ENCODE peak calls at places on chromosomes 4 and X, in six cellular contexts. P, D, L, S, N and U are unnamed samples.

GRCh38 chr4:102322736-102323135 is 22.5 kb downstream of the SLC39A8 start:
- DNase-seq in P (no peak), D (no peak), L (no peak), S (no peak), N (no peak), U (no peak)

GRCh38 chr4:155952546-155952945 is 1.1 kb downstream of the CTSO start:
- DNase-seq in P (peak), D (no peak), L (peak), S (no peak), N (no peak), U (no peak)

GRCh38 chrX:12210921-12211320 is 72.6 kb downstream of the FRMPD4 start:
- DNase-seq in P (peak), D (no peak), L (peak), S (no peak), N (no peak), U (no peak)

GRCh38 chr4:173516621-173517612 is 13.1 kb downstream of the HAND2 start:
- DNase-seq in P (no peak), D (no peak), L (no peak), S (no peak), N (no peak), U (no peak)

GRCh38 chr4:15707363-15707715 is 4.5 kb downstream of the BST1 start:
- DNase-seq in P (no peak), D (no peak), L (no peak), S (no peak), N (no peak), U (no peak)

GRCh38 chrX:129759576-129760061 is 20.1 kb upstream of the SASH3 start:
- DNase-seq in P (peak), D (no peak), L (peak), S (peak), N (no peak), U (no peak)

GRCh38 chr4:165383757-165384156 is 4.9 kb downstream of the CPE start:
- DNase-seq in P (no peak), D (no peak), L (no peak), S (no peak), N (no peak), U (no peak)

GRCh38 chr4:110108470-110108869 is 89.9 kb downstream of the ELOVL6 start:
- DNase-seq in P (no peak), D (no peak), L (peak), S (no peak), N (no peak), U (no peak)

GRCh38 chr4:155946486-155946885 is 7.2 kb downstream of the CTSO start:
- DNase-seq in P (peak), D (no peak), L (no peak), S (no peak), N (no peak), U (no peak)

GRCh38 chr4:185899833-185900232 is 87.8 kb upstream of the SORBS2 start:
- DNase-seq in P (no peak), D (no peak), L (no peak), S (no peak), N (no peak), U (no peak)

GRCh38 chr4:81353861-81354260 is 117.8 kb downstream of the RASGEF1B start:
- DNase-seq in P (peak), D (no peak), L (peak), S (no peak), N (no peak), U (no peak)

GRCh38 chrX:55867254-55867653 is 149.7 kb downstream of the RRAGB start:
- DNase-seq in P (peak), D (no peak), L (peak), S (no peak), N (no peak), U (no peak)

GRCh38 chr4:168560184-168560834 is 63.5 kb downstream of the PALLD start:
- DNase-seq in P (peak), D (no peak), L (peak), S (no peak), N (no peak), U (no peak)

GRCh38 chrX:68443155-68443868 is 10.0 kb upstream of the OPHN1 start:
- DNase-seq in P (peak), D (no peak), L (peak), S (peak), N (no peak), U (no peak)

GRCh38 chrX:115226929-115227328 is 7.0 kb downstream of the LRCH2 start:
- DNase-seq in P (peak), D (peak), L (peak), S (no peak), N (no peak), U (no peak)

GRCh38 chr4:129362685-129363274 is 266.8 kb downstream of the C4orf33 start:
- DNase-seq in P (peak), D (peak), L (peak), S (peak), N (peak), U (no peak)

GRCh38 chr4:41346306-41347061 is 89.8 kb downstream of the UCHL1 start:
- DNase-seq in P (no peak), D (no peak), L (no peak), S (no peak), N (no peak), U (no peak)

GRCh38 chr4:7929530-7929951 is 10.1 kb downstream of the AFAP1 start:
- DNase-seq in P (no peak), D (no peak), L (peak), S (no peak), N (no peak), U (no peak)

GRCh38 chrX:139126493-139126892 is 404.0 kb upstream of the F9 start:
- DNase-seq in P (no peak), D (peak), L (peak), S (no peak), N (no peak), U (no peak)

GRCh38 chr4:3344596-3344995 is 51.8 kb downstream of the RGS12 start:
- DNase-seq in P (no peak), D (no peak), L (no peak), S (no peak), N (no peak), U (no peak)